ENCODE peak calls at places on chromosomes 7 and 10, in seven cellular contexts. W is SK-N-SH, H is H1, B is HepG2, R is HCT116, Y is K562, Q is GM12878. F is an unnamed sample.

GRCh38 chr10:3720228-3721019 is 64.6 kb downstream of the KLF6 start:
- DNase-seq in W (no peak), H (no peak), B (peak; percentile 17), R (no peak), Y (no peak), Q (no peak), F (no peak)

GRCh38 chr10:35056686-35057085 is 33.5 kb downstream of the CUL2 start:
- DNase-seq in W (no peak), H (no peak), B (no peak), R (no peak), Y (no peak), Q (no peak), F (no peak)

GRCh38 chr7:17716816-17717215 is 223.5 kb downstream of the SNX13 start:
- DNase-seq in W (no peak), H (no peak), B (no peak), R (no peak), Y (no peak), Q (no peak), F (no peak)

GRCh38 chr7:111730476-111731300 is 168.4 kb upstream of the IMMP2L start:
- DNase-seq in W (peak; percentile 71), H (no peak), B (peak; percentile 24), R (peak; percentile 39), Y (peak; percentile 75), Q (no peak), F (peak; percentile 45)

GRCh38 chr10:90751107-90751997 is 106.5 kb downstream of the HTR7 start:
- DNase-seq in W (peak; percentile 54), H (peak; percentile 79), B (peak; percentile 49), R (peak; percentile 45), Y (peak; percentile 58), Q (peak; percentile 27), F (peak; percentile 77)

GRCh38 chr7:42263971-42264370 is 27.0 kb upstream of the GLI3 start:
- DNase-seq in W (no peak), H (no peak), B (no peak), R (no peak), Y (no peak), Q (no peak), F (no peak)

GRCh38 chr10:103666109-103666508 is 172.6 kb downstream of the NEURL1 start:
- DNase-seq in W (peak; percentile 68), H (peak; percentile 76), B (no peak), R (peak; percentile 22), Y (peak; percentile 55), Q (no peak), F (peak; percentile 33)

GRCh38 chr10:110634527-110635209 is 9.5 kb upstream of the RBM20 start:
- DNase-seq in W (peak; percentile 70), H (no peak), B (no peak), R (no peak), Y (no peak), Q (no peak), F (peak; percentile 52)

GRCh38 chr7:11203688-11204087 is 230.0 kb downstream of the PHF14 start:
- DNase-seq in W (no peak), H (no peak), B (no peak), R (no peak), Y (no peak), Q (no peak), F (no peak)

GRCh38 chr7:156942708-156943090 is 6.8 kb upstream of the NOM1 start:
- DNase-seq in W (no peak), H (peak; percentile 54), B (no peak), R (no peak), Y (no peak), Q (no peak), F (no peak)

GRCh38 chr10:86167762-86168128 is 198.8 kb downstream of the GRID1 start:
- DNase-seq in W (no peak), H (no peak), B (no peak), R (no peak), Y (no peak), Q (no peak), F (no peak)
- TF ChIP-seq JUND in W (no peak), H (no peak), B (no peak), R (no peak), Y (no peak), Q (no peak), F (no peak)

DNA sequence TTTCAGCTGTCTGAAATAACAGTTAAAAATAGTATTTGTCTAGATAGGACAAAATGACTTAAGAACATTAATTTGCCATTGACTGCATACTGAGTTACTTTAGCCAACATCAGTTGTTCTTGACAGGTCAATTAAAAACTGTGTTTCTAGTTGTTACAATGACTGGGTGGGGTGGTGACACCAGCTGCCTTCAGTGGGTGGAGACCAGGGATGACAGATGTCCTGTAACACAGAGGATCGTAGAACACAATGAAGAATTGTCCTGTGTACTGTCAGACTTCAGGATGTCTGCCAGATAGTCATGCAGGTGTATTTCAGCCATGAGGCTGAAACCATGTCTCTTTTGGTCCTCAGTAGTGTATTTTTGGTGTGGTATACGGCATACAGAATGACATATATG is 24.4 kb downstream of the TRUB1 start:
- DNase-seq in W (no peak), H (no peak), B (no peak), R (no peak), Y (no peak), Q (no peak), F (no peak)
- TF ChIP-seq JUND in W (no peak), H (no peak), B (no peak), R (no peak), Y (no peak), Q (no peak), F (no peak)

GRCh38 chr10:43689618-43689954 is 40.9 kb upstream of the ZNF32 start:
- DNase-seq in W (peak; percentile 82), H (no peak), B (no peak), R (no peak), Y (peak; percentile 63), Q (no peak), F (peak; percentile 63)
- TF ChIP-seq JUND in W (no peak), H (no peak), B (no peak), R (no peak), Y (no peak), Q (no peak), F (no peak)

GRCh38 chr10:127892743-127893142 is at the start of gene CLRN3:
- DNase-seq in W (no peak), H (no peak), B (no peak), R (no peak), Y (no peak), Q (no peak), F (no peak)

GRCh38 chr10:127890935-127891334 is 1.8 kb downstream of the CLRN3 start:
- DNase-seq in W (no peak), H (peak; percentile 7), B (no peak), R (no peak), Y (no peak), Q (no peak), F (no peak)

GRCh38 chr10:127888526-127889312 is 4.0 kb downstream of the CLRN3 start:
- DNase-seq in W (no peak), H (peak; percentile 29), B (no peak), R (no peak), Y (no peak), Q (no peak), F (no peak)

GRCh38 chr10:127887497-127888415 is 5.0 kb downstream of the CLRN3 start:
- DNase-seq in W (peak; percentile 36), H (peak; percentile 33), B (no peak), R (no peak), Y (no peak), Q (no peak), F (no peak)

GRCh38 chr10:127889605-127890195 is 3.0 kb downstream of the CLRN3 start:
- DNase-seq in W (no peak), H (peak; percentile 29), B (no peak), R (no peak), Y (no peak), Q (no peak), F (no peak)
- TF ChIP-seq JUND in W (peak; percentile 38), H (no peak), B (no peak), R (no peak), Y (no peak), Q (no peak), F (no peak)

DNA sequence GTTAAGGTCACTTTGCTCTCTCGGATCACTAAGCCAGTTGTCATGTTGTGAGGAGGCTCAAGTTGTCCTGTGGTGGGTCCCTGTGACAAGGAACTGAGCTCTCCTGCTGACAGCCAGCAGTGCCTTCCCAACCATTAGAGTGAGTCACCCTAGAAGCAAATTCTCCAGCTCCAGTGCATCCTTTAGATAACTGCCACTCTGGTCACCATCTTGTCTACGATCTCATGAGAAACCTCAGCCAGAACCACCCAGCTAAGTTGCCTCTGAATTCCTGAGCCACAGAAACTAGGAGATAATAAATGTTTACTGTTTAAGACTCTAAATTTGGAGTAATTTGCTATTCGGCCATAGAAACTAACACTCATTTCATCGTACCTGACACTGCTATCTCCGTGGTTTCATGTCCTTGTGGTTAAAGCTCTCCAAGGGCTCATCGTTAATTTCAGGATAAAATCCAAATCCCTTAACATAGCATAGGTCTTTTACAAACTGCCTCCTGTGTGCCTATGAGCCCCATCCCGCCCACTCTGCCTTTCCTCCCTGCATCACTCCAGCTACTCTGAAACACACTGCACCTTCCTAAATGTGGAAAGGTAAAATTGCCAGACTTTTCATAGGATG is 56.5 kb upstream of the WIPF3 start:
- DNase-seq in W (no peak), H (no peak), B (no peak), R (no peak), Y (peak; percentile 53), Q (no peak), F (no peak)
- TF ChIP-seq JUND in W (no peak), H (no peak), B (no peak), R (no peak), Y (peak; percentile 93), Q (no peak), F (no peak)

GRCh38 chr7:95607477-95608010 is 11.2 kb upstream of the PDK4 start:
- DNase-seq in W (no peak), H (no peak), B (no peak), R (no peak), Y (no peak), Q (no peak), F (no peak)
- TF ChIP-seq JUND in W (no peak), H (no peak), B (no peak), R (no peak), Y (no peak), Q (no peak), F (no peak)

GRCh38 chr7:109020251-109020650 is 450.6 kb downstream of the DNAJB9 start:
- DNase-seq in W (no peak), H (no peak), B (no peak), R (no peak), Y (no peak), Q (no peak), F (no peak)
- TF ChIP-seq JUND in W (no peak), H (no peak), B (no peak), R (no peak), Y (no peak), Q (no peak), F (no peak)

GRCh38 chr7:7918736-7919448 is 49.7 kb upstream of the GLCCI1 start:
- DNase-seq in W (no peak), H (no peak), B (no peak), R (no peak), Y (no peak), Q (peak; percentile 36), F (no peak)

GRCh38 chr7:7917593-7917992 is 51.0 kb upstream of the GLCCI1 start:
- DNase-seq in W (no peak), H (no peak), B (no peak), R (no peak), Y (no peak), Q (no peak), F (no peak)

GRCh38 chr7:7920056-7920455 is 48.5 kb upstream of the GLCCI1 start:
- DNase-seq in W (no peak), H (no peak), B (no peak), R (no peak), Y (no peak), Q (no peak), F (no peak)

GRCh38 chr7:7920481-7920880 is 48.1 kb upstream of the GLCCI1 start:
- DNase-seq in W (no peak), H (no peak), B (no peak), R (no peak), Y (no peak), Q (peak; percentile 76), F (no peak)

GRCh38 chr7:7919449-7919945 is 49.1 kb upstream of the GLCCI1 start:
- DNase-seq in W (no peak), H (no peak), B (no peak), R (no peak), Y (no peak), Q (no peak), F (no peak)
- TF ChIP-seq JUND in W (no peak), H (no peak), B (no peak), R (no peak), Y (no peak), Q (no peak), F (no peak)